ENCODE peak calls at places on chromosomes 6 and 20, in eight cellular contexts. N is Calu3, R is HFFc6, I is CD14-positive monocyte, P is cardiac fibroblast, G is progenitor cell of endocrine pancreas, A is left lung, X is fibroblast of mammary gland. D is an unnamed sample.

GRCh38 chr20:29497261-29497671 is 1760.2 kb upstream of the DEFB115 start:
- DNase-seq in N (no peak), R (no peak), I (peak; percentile 57), P (peak; percentile 76), G (no peak), A (peak; percentile 84), X (peak; percentile 3), D (no peak)

GRCh38 chr6:132023490-132023889 is 72.3 kb upstream of the CCN2 start:
- DNase-seq in N (no peak), R (no peak), I (no peak), P (no peak), G (no peak), A (no peak), X (peak; percentile 4), D (no peak)

GRCh38 chr20:60695223-60695622 is 556.8 kb upstream of the CDH4 start:
- DNase-seq in N (no peak), R (peak; percentile 90), I (no peak), P (peak; percentile 61), G (no peak), A (no peak), X (peak; percentile 98), D (no peak)

GRCh38 chr20:25269833-25270170 is 21.9 kb downstream of the PYGB start:
- DNase-seq in N (no peak), R (no peak), I (no peak), P (no peak), G (no peak), A (no peak), X (no peak), D (no peak)

GRCh38 chr6:55953384-55953783 is 78.0 kb upstream of the BMP5 start:
- DNase-seq in N (no peak), R (peak; percentile 43), I (no peak), P (peak; percentile 79), G (no peak), A (no peak), X (peak; percentile 82), D (no peak)

GRCh38 chr6:95091823-95092436 is 485.4 kb upstream of the MANEA start:
- DNase-seq in N (no peak), R (peak; percentile 50), I (no peak), P (peak; percentile 80), G (no peak), A (no peak), X (peak; percentile 63), D (no peak)

GRCh38 chr20:53334861-53335260 is 258.8 kb downstream of the ZNF217 start:
- DNase-seq in N (no peak), R (no peak), I (no peak), P (no peak), G (no peak), A (no peak), X (no peak), D (no peak)

GRCh38 chr6:142207265-142207877 is 60.3 kb downstream of the VTA1 start:
- DNase-seq in N (peak; percentile 44), R (peak; percentile 57), I (no peak), P (peak; percentile 82), G (peak; percentile 20), A (no peak), X (peak; percentile 65), D (peak; percentile 63)

GRCh38 chr6:148223424-148223842 is 119.2 kb upstream of the SASH1 start:
- DNase-seq in N (no peak), R (peak; percentile 52), I (no peak), P (peak; percentile 73), G (no peak), A (no peak), X (peak; percentile 58), D (no peak)

GRCh38 chr6:153231048-153231635 is 100.1 kb upstream of the RGS17 start:
- DNase-seq in N (peak; percentile 62), R (no peak), I (no peak), P (peak; percentile 68), G (peak; percentile 67), A (no peak), X (peak; percentile 70), D (peak; percentile 85)

GRCh38 chr6:107320126-107320525 is 139.2 kb downstream of the PDSS2 start:
- DNase-seq in N (no peak), R (peak; percentile 49), I (no peak), P (peak; percentile 71), G (no peak), A (no peak), X (peak; percentile 78), D (no peak)

GRCh38 chr6:107315116-107315515 is 144.2 kb downstream of the PDSS2 start:
- DNase-seq in N (no peak), R (no peak), I (no peak), P (no peak), G (no peak), A (no peak), X (no peak), D (no peak)

GRCh38 chr6:107314644-107315043 is 144.7 kb downstream of the PDSS2 start:
- DNase-seq in N (no peak), R (no peak), I (no peak), P (no peak), G (no peak), A (no peak), X (no peak), D (no peak)

GRCh38 chr6:107321793-107322192 is 137.6 kb downstream of the PDSS2 start:
- DNase-seq in N (no peak), R (no peak), I (no peak), P (no peak), G (no peak), A (no peak), X (no peak), D (no peak)

GRCh38 chr6:107318100-107318736 is 141.1 kb downstream of the PDSS2 start:
- DNase-seq in N (peak; percentile 60), R (peak; percentile 45), I (no peak), P (peak; percentile 75), G (no peak), A (no peak), X (peak; percentile 72), D (peak; percentile 42)
- TF ChIP-seq CTCF in N (peak; percentile 47), R (peak; percentile 79), I (peak; percentile 45), P (peak; percentile 91), G (peak; percentile 66), A (peak; percentile 56), X (peak; percentile 91), D (no peak)

GRCh38 chr6:168447741-168448140 is 6.8 kb downstream of the SMOC2 start:
- DNase-seq in N (no peak), R (no peak), I (no peak), P (no peak), G (no peak), A (no peak), X (no peak), D (no peak)

GRCh38 chr6:168452685-168453377 is 11.8 kb downstream of the SMOC2 start:
- DNase-seq in N (no peak), R (no peak), I (no peak), P (peak; percentile 9), G (no peak), A (no peak), X (no peak), D (peak; percentile 53)

GRCh38 chr6:168450921-168451320 is 9.9 kb downstream of the SMOC2 start:
- DNase-seq in N (no peak), R (no peak), I (no peak), P (no peak), G (no peak), A (no peak), X (no peak), D (no peak)

GRCh38 chr6:168448243-168448855 is 7.4 kb downstream of the SMOC2 start:
- DNase-seq in N (no peak), R (no peak), I (no peak), P (no peak), G (no peak), A (no peak), X (no peak), D (no peak)

GRCh38 chr6:168451805-168452204 is 10.8 kb downstream of the SMOC2 start:
- DNase-seq in N (no peak), R (no peak), I (no peak), P (no peak), G (no peak), A (no peak), X (no peak), D (no peak)
- TF ChIP-seq CTCF in N (peak; percentile 56), R (no peak), I (no peak), P (peak; percentile 26), G (peak; percentile 49), A (peak; percentile 19), X (peak; percentile 10), D (peak; percentile 25)

GRCh38 chr20:57938158-57939108 is 228.6 kb upstream of the PMEPA1 start:
- DNase-seq in N (no peak), R (no peak), I (no peak), P (no peak), G (no peak), A (no peak), X (no peak), D (no peak)
- TF ChIP-seq CTCF in N (peak; percentile 49), R (peak; percentile 19), I (no peak), P (no peak), G (peak; percentile 21), A (no peak), X (no peak), D (peak; percentile 34)

GRCh38 chr6:35023601-35024000 is 117.5 kb downstream of the TCP11 start:
- DNase-seq in N (no peak), R (no peak), I (no peak), P (no peak), G (no peak), A (no peak), X (no peak), D (no peak)

GRCh38 chr6:35027807-35028206 is 113.3 kb downstream of the TCP11 start:
- DNase-seq in N (no peak), R (no peak), I (no peak), P (no peak), G (no peak), A (no peak), X (no peak), D (no peak)

GRCh38 chr6:35026434-35027222 is 114.5 kb downstream of the TCP11 start:
- DNase-seq in N (peak; percentile 34), R (no peak), I (no peak), P (peak; percentile 79), G (no peak), A (no peak), X (peak; percentile 47), D (no peak)

GRCh38 chr6:35024601-35025054 is 116.5 kb downstream of the TCP11 start:
- DNase-seq in N (peak; percentile 76), R (peak; percentile 41), I (peak; percentile 59), P (peak; percentile 90), G (no peak), A (no peak), X (peak; percentile 40), D (peak; percentile 57)

DNA sequence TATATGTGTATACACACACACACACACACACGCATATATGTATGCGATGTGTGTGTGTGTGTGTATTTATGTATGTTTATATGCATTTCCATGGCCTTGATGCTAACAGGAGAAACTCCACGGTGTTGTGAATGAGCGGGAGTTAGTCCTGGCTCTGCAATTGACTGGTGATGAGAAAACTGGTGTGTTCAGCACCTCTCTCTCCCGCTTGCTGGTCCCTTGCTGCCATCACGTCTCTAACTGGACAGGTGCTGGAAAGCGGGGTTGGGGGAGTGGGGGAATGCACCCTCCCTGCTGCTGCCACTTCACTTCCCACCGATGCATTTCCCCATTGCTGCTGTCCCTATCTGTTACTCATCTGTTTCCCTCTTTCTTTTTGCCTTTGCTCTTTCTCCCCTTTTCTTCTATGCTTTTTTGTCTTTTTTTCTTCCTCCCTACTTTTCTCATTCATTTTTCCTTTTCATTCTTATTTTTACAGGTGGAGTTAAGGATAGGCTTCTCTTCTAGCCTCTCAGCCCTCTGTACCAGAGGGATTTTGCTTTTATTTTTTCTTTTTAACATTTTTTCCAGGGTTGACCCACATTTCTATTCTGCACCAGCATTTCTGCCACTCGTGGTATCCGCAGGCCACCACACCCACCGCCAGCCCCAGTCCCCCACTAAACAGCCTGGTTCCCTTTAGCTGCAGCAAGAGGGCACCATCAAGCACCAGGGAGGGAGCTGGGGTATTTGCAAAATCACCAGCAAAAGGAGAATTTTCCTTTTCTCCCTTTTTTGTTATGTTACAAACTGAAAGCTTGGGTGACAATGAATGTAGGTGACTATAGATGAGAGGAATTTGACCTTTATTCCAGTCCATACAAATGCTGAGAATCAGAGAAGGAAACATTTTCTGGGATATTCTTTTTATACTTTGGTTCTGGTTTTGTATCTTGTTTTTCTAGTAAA is 115.6 kb downstream of the TCP11 start:
- DNase-seq in N (no peak), R (no peak), I (no peak), P (peak; percentile 36), G (no peak), A (no peak), X (peak; percentile 7), D (no peak)
- TF ChIP-seq CTCF in N (peak; percentile 28), R (no peak), I (peak; percentile 7), P (peak; percentile 28), G (no peak), A (peak; percentile 14), X (peak; percentile 29), D (no peak)

D was measured in glutamatergic neuron.